ENCODE peak calls at places on chromosomes 3 and 15, in four cellular contexts. G, B, C and R are unnamed samples.

GRCh38 chr3:113660901-113661300 is 35.5 kb downstream of the USF3 start:
- DNase-seq in G (no peak), B (peak; percentile 14), C (no peak), R (no peak)

GRCh38 chr3:159829056-159829995 is 159.3 kb upstream of the IL12A start:
- DNase-seq in G (peak; percentile 46), B (no peak), C (no peak), R (no peak)

GRCh38 chr3:36969540-36970432 is 23.1 kb downstream of the EPM2AIP1 start:
- DNase-seq in G (peak; percentile 43), B (no peak), C (peak; percentile 90), R (no peak)

GRCh38 chr15:86231864-86232801 is 152.5 kb downstream of the AGBL1 start:
- DNase-seq in G (peak; percentile 36), B (no peak), C (peak; percentile 0), R (no peak)

GRCh38 chr3:188169826-188170455 is 16.0 kb downstream of the LPP start:
- DNase-seq in G (no peak), B (no peak), C (no peak), R (no peak)

GRCh38 chr15:71207141-71207540 is 91.9 kb downstream of the THSD4 start:
- DNase-seq in G (no peak), B (no peak), C (no peak), R (no peak)

GRCh38 chr15:84909029-84909428 is 24.6 kb downstream of the SLC28A1 start:
- DNase-seq in G (no peak), B (no peak), C (no peak), R (no peak)

GRCh38 chr3:128506721-128507120 is 13.7 kb upstream of the GATA2 start:
- DNase-seq in G (no peak), B (no peak), C (no peak), R (no peak)

GRCh38 chr3:12351145-12351544 is 62.3 kb downstream of the PPARG start:
- DNase-seq in G (no peak), B (no peak), C (no peak), R (no peak)

GRCh38 chr15:52217186-52217585 is 26.0 kb upstream of the GNB5 start:
- DNase-seq in G (no peak), B (no peak), C (no peak), R (no peak)

GRCh38 chr3:24264748-24265158 is 229.9 kb downstream of the THRB start:
- DNase-seq in G (no peak), B (peak; percentile 53), C (peak; percentile 20), R (no peak)

GRCh38 chr3:60536420-60536819 is 714.8 kb downstream of the FHIT start:
- DNase-seq in G (no peak), B (no peak), C (no peak), R (no peak)

GRCh38 chr15:39133201-39133600 is 447.7 kb upstream of the THBS1 start:
- DNase-seq in G (no peak), B (peak; percentile 79), C (peak; percentile 82), R (no peak)

GRCh38 chr15:73341886-73342600 is 26.7 kb downstream of the HCN4 start:
- DNase-seq in G (no peak), B (no peak), C (no peak), R (no peak)

DNA sequence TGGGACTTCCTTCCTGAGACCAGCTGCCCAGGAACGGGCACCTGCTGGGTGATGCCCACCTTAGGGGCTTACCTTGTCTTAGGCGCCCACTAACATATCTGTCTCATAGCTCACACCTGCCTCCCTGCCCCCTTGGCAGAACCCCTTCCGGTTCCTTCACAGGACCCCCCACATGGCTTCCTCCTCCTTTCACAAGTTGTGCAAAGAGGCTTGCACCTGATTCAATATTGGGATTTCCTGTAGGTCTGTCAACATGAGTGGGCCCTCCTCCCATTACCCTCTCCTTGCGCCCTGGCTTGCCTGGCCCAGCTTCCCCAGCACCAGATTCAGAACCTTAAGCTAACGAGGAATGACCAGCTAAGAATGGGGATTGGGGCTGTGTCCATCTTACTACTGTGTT is 633 bp downstream of the THPO start:
- DNase-seq in G (no peak), B (no peak), C (no peak), R (no peak)
- H3K4me3 ChIP-seq in G (no peak overlapping the region), B (no peak overlapping the region), C (no peak overlapping the region), R (no peak overlapping the region)

DNA sequence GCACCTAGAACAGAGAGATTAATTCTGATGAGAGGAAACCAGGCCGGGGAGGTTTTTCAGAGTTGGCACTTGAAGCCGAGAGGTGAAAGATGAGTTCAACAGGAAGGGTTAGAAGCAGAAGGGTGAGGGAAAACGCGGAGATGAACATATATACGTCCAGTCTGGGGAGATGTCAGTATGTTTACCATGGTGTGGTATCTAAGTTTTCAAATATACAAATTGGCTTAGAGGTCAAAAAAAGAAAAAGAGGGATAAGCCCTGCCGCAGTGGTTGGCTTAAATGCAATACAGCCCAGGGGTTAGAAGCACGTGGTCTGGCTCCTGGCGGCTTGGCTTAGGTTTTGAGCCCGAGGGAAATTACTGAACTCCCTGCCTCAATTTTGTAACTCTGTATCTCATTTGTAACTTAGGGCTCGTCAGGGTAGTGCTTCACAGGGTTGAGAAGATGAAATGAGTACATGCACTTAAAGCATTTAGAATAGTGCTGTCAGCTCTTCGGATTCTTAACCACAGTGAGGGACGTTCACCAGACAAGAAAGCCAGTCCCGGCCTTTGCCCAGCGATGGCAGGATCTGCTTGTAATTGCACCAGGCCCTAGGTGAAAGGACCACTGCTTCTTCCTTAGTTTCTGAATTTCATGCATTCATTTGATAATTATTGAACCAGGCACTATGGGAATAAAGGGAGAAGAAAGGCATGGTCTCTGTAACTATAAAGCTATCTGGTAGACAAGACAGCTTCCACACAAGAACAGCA is 6.4 kb downstream of the HES1 start:
- DNase-seq in G (no peak), B (no peak), C (no peak), R (no peak)
- H3K4me3 ChIP-seq in G (peak overlapping the region; percentile 35), B (peak overlapping the region; percentile 30), C (no peak overlapping the region), R (peak overlapping the region; percentile 28)

GRCh38 chr3:10283638-10284037 is 9.1 kb downstream of the GHRL start:
- DNase-seq in G (no peak), B (no peak), C (no peak), R (no peak)
- H3K4me3 ChIP-seq in G (no peak overlapping the region), B (no peak overlapping the region), C (no peak overlapping the region), R (no peak overlapping the region)

DNA sequence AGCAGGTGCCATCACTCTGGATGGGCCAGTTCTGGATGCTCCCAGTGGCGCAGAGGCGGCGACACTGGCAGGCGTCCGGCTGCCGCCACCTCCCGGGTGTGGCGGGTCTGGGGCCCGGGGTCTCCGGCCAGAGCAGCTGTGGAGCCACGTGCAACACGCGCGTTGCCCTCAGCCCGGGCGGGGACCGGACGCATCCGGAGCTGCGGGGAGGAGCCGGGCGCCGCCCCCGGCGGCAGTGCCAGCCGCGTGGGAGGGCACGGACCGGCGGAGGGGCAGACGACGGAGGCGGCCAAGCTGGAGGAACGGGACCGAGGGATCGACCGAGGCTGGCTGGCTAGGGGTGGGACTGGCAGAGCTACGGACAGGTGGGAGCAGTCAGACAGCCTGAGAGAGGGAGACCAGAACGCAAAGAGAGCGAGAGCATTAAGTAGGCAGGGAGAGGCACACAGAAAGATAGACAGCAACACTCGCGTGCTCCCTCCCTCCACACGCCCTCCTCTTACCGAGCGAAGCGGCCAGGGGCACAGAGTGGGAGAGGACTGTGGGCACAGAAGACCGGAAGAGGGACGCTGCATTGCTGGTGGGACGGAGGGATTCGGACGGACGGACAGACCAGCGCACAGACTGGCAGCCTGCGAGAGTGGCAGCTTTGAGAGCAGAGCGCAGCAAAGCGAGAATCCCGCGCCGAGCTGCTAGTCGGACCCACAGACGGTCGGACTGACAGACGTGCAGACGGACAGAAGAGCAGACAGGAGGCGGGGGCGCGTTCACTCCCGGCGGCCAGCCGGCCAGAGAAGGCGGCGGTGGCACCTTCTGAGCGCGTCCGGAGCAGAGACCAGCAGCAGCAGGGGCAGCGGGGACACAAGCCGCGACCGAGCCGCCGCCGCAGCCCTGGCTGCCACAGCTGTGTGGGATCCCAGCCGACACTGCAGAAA is at the start of gene ARPP21:
- DNase-seq in G (no peak), B (no peak), C (peak; percentile 34), R (no peak)
- H3K4me3 ChIP-seq in G (no peak within 1 kb of the TSS), B (no peak within 1 kb of the TSS), C (peak within 1 kb of the TSS; percentile 74), R (peak within 1 kb of the TSS; percentile 59)